ENCODE peak calls at places on chromosomes 12 and 14, in five cellular contexts. One of them, this sample, is unnamed.

GRCh38 chr14:103118663-103119404 is 4.4 kb upstream of the TNFAIP2 start:
- DNase-seq in heart right ventricle: peak; percentile 67
- DNase-seq in keratinocyte: no peak
- DNase-seq in tibial artery: peak; percentile 81
- DNase-seq in stomach: peak; percentile 53
- DNase-seq in this sample: no peak

GRCh38 chr14:28671425-28671824 is 95.2 kb upstream of the FOXG1 start:
- DNase-seq in heart right ventricle: no peak
- DNase-seq in keratinocyte: no peak
- DNase-seq in tibial artery: no peak
- DNase-seq in stomach: no peak
- DNase-seq in this sample: no peak

GRCh38 chr12:98227162-98227561 is 288.2 kb upstream of the TMPO start:
- DNase-seq in heart right ventricle: no peak
- DNase-seq in keratinocyte: no peak
- DNase-seq in tibial artery: no peak
- DNase-seq in stomach: no peak
- DNase-seq in this sample: peak; percentile 31

GRCh38 chr12:116556964-116557706 is 2.0 kb upstream of the MAP1LC3B2 start:
- DNase-seq in heart right ventricle: no peak
- DNase-seq in keratinocyte: no peak
- DNase-seq in tibial artery: no peak
- DNase-seq in stomach: no peak
- DNase-seq in this sample: no peak

GRCh38 chr12:52256165-52256935 is 18.1 kb upstream of the KRT86 start:
- DNase-seq in heart right ventricle: no peak
- DNase-seq in keratinocyte: no peak
- DNase-seq in tibial artery: no peak
- DNase-seq in stomach: no peak
- DNase-seq in this sample: no peak

GRCh38 chr12:130162267-130162666 is at the start of gene FZD10:
- DNase-seq in heart right ventricle: peak; percentile 40
- DNase-seq in keratinocyte: no peak
- DNase-seq in tibial artery: peak; percentile 49
- DNase-seq in stomach: no peak
- DNase-seq in this sample: peak; percentile 75

GRCh38 chr12:81332054-81332453 is 254.2 kb downstream of the ACSS3 start:
- DNase-seq in heart right ventricle: no peak
- DNase-seq in keratinocyte: no peak
- DNase-seq in tibial artery: no peak
- DNase-seq in stomach: no peak
- DNase-seq in this sample: peak; percentile 6

GRCh38 chr12:55499810-55500252 is 7.7 kb downstream of the OR6C68 start:
- DNase-seq in heart right ventricle: no peak
- DNase-seq in keratinocyte: no peak
- DNase-seq in tibial artery: no peak
- DNase-seq in stomach: no peak
- DNase-seq in this sample: no peak

GRCh38 chr12:117936722-117937484 is 31.9 kb downstream of the KSR2 start:
- DNase-seq in heart right ventricle: no peak
- DNase-seq in keratinocyte: no peak
- DNase-seq in tibial artery: no peak
- DNase-seq in stomach: no peak
- DNase-seq in this sample: no peak

DNA sequence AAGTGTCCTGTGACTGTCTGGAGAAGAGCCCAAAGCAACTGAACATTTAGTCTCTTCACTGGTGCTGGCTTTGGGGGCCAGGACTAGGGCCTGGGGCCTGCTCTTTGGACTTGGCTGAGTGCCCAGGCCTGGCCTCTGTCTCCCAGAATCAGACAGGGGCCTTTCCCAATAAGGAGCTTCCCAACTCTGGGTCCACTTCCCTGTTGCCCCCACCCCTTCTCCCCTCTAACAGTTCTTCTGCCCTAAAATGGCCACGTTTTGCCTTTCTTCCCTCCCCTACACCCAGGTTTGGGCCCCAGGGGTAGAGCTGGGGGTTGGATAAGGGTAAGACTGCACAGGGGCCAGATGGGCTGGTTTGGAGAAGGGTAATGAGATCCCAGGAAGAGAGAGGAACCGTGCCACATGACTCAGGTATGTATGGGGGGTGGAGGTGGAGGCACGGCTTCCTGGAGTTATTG is 10.0 kb upstream of the ITGA5 start:
- DNase-seq in heart right ventricle: no peak
- DNase-seq in keratinocyte: no peak
- DNase-seq in tibial artery: no peak
- DNase-seq in stomach: no peak
- DNase-seq in this sample: no peak
- H3K4me3 ChIP-seq in heart right ventricle: no peak overlapping the region
- H3K4me3 ChIP-seq in keratinocyte: no peak overlapping the region
- H3K4me3 ChIP-seq in tibial artery: peak overlapping the region; percentile 21
- H3K4me3 ChIP-seq in stomach: no peak overlapping the region
- H3K4me3 ChIP-seq in this sample: no peak overlapping the region

GRCh38 chr14:35079742-35080141 is 33.7 kb downstream of the FAM177A1 start:
- DNase-seq in heart right ventricle: no peak
- DNase-seq in keratinocyte: no peak
- DNase-seq in tibial artery: no peak
- DNase-seq in stomach: no peak
- DNase-seq in this sample: no peak

GRCh38 chr14:35085441-35085840 is 36.3 kb downstream of the PPP2R3C start:
- DNase-seq in heart right ventricle: no peak
- DNase-seq in keratinocyte: no peak
- DNase-seq in tibial artery: no peak
- DNase-seq in stomach: no peak
- DNase-seq in this sample: no peak

GRCh38 chr14:35078082-35078481 is 32.0 kb downstream of the FAM177A1 start:
- DNase-seq in heart right ventricle: no peak
- DNase-seq in keratinocyte: no peak
- DNase-seq in tibial artery: no peak
- DNase-seq in stomach: no peak
- DNase-seq in this sample: no peak

GRCh38 chr14:35088514-35088913 is 33.3 kb downstream of the PPP2R3C start:
- DNase-seq in heart right ventricle: no peak
- DNase-seq in keratinocyte: no peak
- DNase-seq in tibial artery: no peak
- DNase-seq in stomach: no peak
- DNase-seq in this sample: no peak

DNA sequence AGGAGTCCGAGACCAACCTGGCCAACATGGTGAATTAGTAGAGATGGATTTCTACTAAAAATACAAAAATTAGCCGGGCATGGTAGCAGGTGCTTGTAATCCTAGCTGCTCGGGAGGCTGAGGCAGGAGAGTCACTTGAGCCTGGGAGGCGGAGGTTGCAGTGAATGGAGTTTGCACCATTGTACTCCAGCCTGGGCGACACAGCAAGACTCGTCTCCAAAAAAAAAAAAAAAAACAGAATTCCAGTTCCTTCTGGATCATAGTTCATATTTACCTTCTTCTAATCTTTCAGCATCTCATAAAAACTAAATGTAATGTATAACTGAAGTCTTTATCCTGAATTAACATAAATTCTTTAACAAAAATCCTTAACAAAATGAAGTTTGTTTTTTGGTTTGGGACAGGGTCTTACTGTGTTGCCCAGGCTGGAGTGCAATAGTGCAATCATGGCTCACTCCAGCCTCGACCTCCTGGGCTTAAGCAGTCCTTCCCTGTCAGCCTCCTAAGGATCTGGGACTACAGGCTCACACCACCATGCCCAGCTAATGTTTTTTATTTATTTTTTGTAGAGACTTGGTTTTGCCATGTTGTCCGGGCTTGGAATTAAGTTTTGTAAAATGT is 37.6 kb downstream of the FAM177A1 start:
- DNase-seq in heart right ventricle: no peak
- DNase-seq in keratinocyte: no peak
- DNase-seq in tibial artery: no peak
- DNase-seq in stomach: no peak
- DNase-seq in this sample: no peak
- H3K36me3 ChIP-seq in heart right ventricle: peaks cover 3% of the 10 kb centered on the region
- H3K36me3 ChIP-seq in keratinocyte: peaks cover 8% of the 10 kb centered on the region
- H3K36me3 ChIP-seq in tibial artery: peaks cover 71% of the 10 kb centered on the region
- H3K36me3 ChIP-seq in stomach: peaks cover 98% of the 10 kb centered on the region
- H3K36me3 ChIP-seq in this sample: peaks cover 41% of the 10 kb centered on the region

GRCh38 chr12:103518899-103519298 is 23.1 kb upstream of the C12orf42 start:
- DNase-seq in heart right ventricle: no peak
- DNase-seq in keratinocyte: no peak
- DNase-seq in tibial artery: no peak
- DNase-seq in stomach: no peak
- DNase-seq in this sample: no peak
- H3K4me3 ChIP-seq in heart right ventricle: no peak overlapping the region
- H3K4me3 ChIP-seq in keratinocyte: no peak overlapping the region
- H3K4me3 ChIP-seq in tibial artery: no peak overlapping the region
- H3K4me3 ChIP-seq in stomach: no peak overlapping the region
- H3K4me3 ChIP-seq in this sample: no peak overlapping the region

GRCh38 chr14:74684444-74684843 is 28.4 kb downstream of the AREL1 start:
- DNase-seq in heart right ventricle: no peak
- DNase-seq in keratinocyte: no peak
- DNase-seq in tibial artery: no peak
- DNase-seq in stomach: no peak
- DNase-seq in this sample: no peak

GRCh38 chr14:74683406-74683805 is 29.5 kb downstream of the AREL1 start:
- DNase-seq in heart right ventricle: no peak
- DNase-seq in keratinocyte: no peak
- DNase-seq in tibial artery: no peak
- DNase-seq in stomach: no peak
- DNase-seq in this sample: no peak

GRCh38 chr14:74682169-74682952 is 30.5 kb downstream of the AREL1 start:
- DNase-seq in heart right ventricle: no peak
- DNase-seq in keratinocyte: no peak
- DNase-seq in tibial artery: no peak
- DNase-seq in stomach: no peak
- DNase-seq in this sample: no peak

GRCh38 chr14:74685054-74685453 is 27.8 kb downstream of the AREL1 start:
- DNase-seq in heart right ventricle: no peak
- DNase-seq in keratinocyte: no peak
- DNase-seq in tibial artery: no peak
- DNase-seq in stomach: no peak
- DNase-seq in this sample: no peak

DNA sequence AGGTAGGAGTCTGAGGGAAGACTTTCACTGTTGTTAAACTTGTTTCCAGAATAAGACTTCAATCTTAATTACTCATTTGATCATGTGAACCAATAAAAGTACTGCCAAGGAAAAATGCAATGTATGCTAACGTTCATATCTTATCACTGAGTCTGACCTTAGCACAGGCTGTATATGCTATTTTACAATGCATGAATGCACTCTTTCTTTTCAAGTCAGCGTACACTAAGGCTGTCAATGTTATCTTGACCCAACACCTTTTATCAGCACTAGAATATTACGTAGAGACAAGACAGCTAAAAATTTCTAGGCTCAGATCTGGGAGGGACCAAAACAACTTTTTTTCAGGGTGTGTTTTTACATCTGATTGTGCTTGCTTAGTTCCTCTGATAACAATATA is 26.6 kb downstream of the AREL1 start:
- DNase-seq in heart right ventricle: no peak
- DNase-seq in keratinocyte: no peak
- DNase-seq in tibial artery: no peak
- DNase-seq in stomach: no peak
- DNase-seq in this sample: no peak
- H3K36me3 ChIP-seq in heart right ventricle: no peaks in the 10 kb centered on the region
- H3K36me3 ChIP-seq in keratinocyte: peaks cover 36% of the 10 kb centered on the region
- H3K36me3 ChIP-seq in tibial artery: peaks cover 50% of the 10 kb centered on the region
- H3K36me3 ChIP-seq in stomach: peaks cover 76% of the 10 kb centered on the region
- H3K36me3 ChIP-seq in this sample: peaks cover 36% of the 10 kb centered on the region

This sample was measured in WERI-Rb-1.